ENCODE peak calls at places on chromosome 14, in six cellular contexts. K is AG09309, D is AG04449, Y is RWPE1, X is left ventricle myocardium inferior, O is right atrium auricular region. F is an unnamed sample.

GRCh38 chr14:104666981-104667380 is 22.4 kb upstream of the INF2 start:
- DNase-seq in X (no peak), O (no peak), K (no peak), D (no peak), Y (no peak), F (no peak)

GRCh38 chr14:91361236-91361811 is 56.3 kb downstream of the CCDC88C start:
- DNase-seq in D (no peak), X (no peak), Y (peak; percentile 95), K (peak; percentile 77), O (no peak), F (peak; percentile 85)

GRCh38 chr14:56342419-56342901 is 224.2 kb downstream of the PELI2 start:
- DNase-seq in O (no peak), X (no peak), D (peak; percentile 63), K (peak; percentile 55), Y (no peak), F (no peak)

GRCh38 chr14:71863049-71863448 is 69.2 kb upstream of the RGS6 start:
- DNase-seq in K (no peak), Y (no peak), O (no peak), X (no peak), D (no peak), F (no peak)

GRCh38 chr14:52395728-52396127 is 81.6 kb downstream of the PTGER2 start:
- DNase-seq in Y (no peak), O (no peak), D (no peak), X (no peak), K (no peak), F (no peak)

GRCh38 chr14:65279958-65280357 is 132.6 kb upstream of the FUT8 start:
- DNase-seq in K (no peak), Y (no peak), X (no peak), D (no peak), O (no peak), F (no peak)

GRCh38 chr14:21989090-21989489 is 315.5 kb upstream of the OR4E1 start:
- DNase-seq in K (no peak), D (no peak), X (no peak), O (no peak), Y (no peak), F (no peak)

GRCh38 chr14:69441948-69442347 is 42.6 kb upstream of the PLEKHD1 start:
- DNase-seq in D (no peak), O (no peak), Y (no peak), K (no peak), X (no peak), F (no peak)

GRCh38 chr14:104677506-104678332 is 11.7 kb upstream of the INF2 start:
- DNase-seq in D (no peak), O (no peak), Y (peak; percentile 36), X (peak; percentile 82), K (no peak), F (peak; percentile 91)

GRCh38 chr14:36625436-36625835 is 36.2 kb upstream of the PAX9 start:
- DNase-seq in O (no peak), X (no peak), Y (no peak), D (no peak), K (no peak), F (no peak)

GRCh38 chr14:35416108-35416750 is 11.7 kb upstream of the NFKBIA start:
- DNase-seq in K (no peak), Y (no peak), D (no peak), X (no peak), O (no peak), F (no peak)

GRCh38 chr14:56135668-56136067 is 17.5 kb downstream of the PELI2 start:
- DNase-seq in X (no peak), O (no peak), K (no peak), Y (no peak), D (no peak), F (no peak)

GRCh38 chr14:56998728-56999127 is 188.4 kb upstream of the OTX2 start:
- DNase-seq in O (no peak), D (no peak), Y (no peak), K (no peak), X (no peak), F (peak; percentile 31)

GRCh38 chr14:67371247-67372148 is 11.4 kb downstream of the EIF2S1 start:
- DNase-seq in D (no peak), X (no peak), Y (no peak), K (no peak), O (no peak), F (no peak)

GRCh38 chr14:61233436-61233956 is 47.6 kb downstream of the TMEM30B start:
- DNase-seq in Y (no peak), K (no peak), O (no peak), X (no peak), D (no peak), F (peak; percentile 43)

GRCh38 chr14:94850332-94851211 is 80.7 kb upstream of the GSC start:
- DNase-seq in O (no peak), D (no peak), Y (peak; percentile 28), X (no peak), K (no peak), F (no peak)

GRCh38 chr14:87566986-87567385 is 426.0 kb downstream of the GALC start:
- DNase-seq in Y (no peak), X (no peak), O (no peak), D (no peak), K (no peak), F (peak; percentile 73)

GRCh38 chr14:72810201-72810600 is 83.7 kb downstream of the DPF3 start:
- DNase-seq in K (no peak), O (no peak), X (no peak), Y (no peak), D (no peak), F (no peak)

GRCh38 chr14:53327716-53328115 is 174.6 kb upstream of the DDHD1 start:
- DNase-seq in O (no peak), Y (peak; percentile 54), X (no peak), D (no peak), K (no peak), F (no peak)

GRCh38 chr14:23076785-23077408 is 18.0 kb downstream of the ACIN1 start:
- DNase-seq in K (no peak), O (no peak), Y (no peak), D (no peak), X (no peak), F (no peak)

GRCh38 chr14:90272523-90272922 is 16.2 kb downstream of the PSMC1 start:
- DNase-seq in K (no peak), X (no peak), O (no peak), Y (no peak), D (no peak), F (no peak)
- TF ChIP-seq CTCF in K (no peak), X (no peak), O (no peak), Y (no peak), D (no peak), F (no peak)

GRCh38 chr14:49134940-49135339 is 451.2 kb downstream of the RPS29 start:
- DNase-seq in K (no peak), Y (no peak), D (no peak), O (no peak), X (no peak), F (peak; percentile 29)
- TF ChIP-seq CTCF in K (no peak), Y (no peak), D (no peak), O (no peak), X (no peak), F (peak; percentile 47)

DNA sequence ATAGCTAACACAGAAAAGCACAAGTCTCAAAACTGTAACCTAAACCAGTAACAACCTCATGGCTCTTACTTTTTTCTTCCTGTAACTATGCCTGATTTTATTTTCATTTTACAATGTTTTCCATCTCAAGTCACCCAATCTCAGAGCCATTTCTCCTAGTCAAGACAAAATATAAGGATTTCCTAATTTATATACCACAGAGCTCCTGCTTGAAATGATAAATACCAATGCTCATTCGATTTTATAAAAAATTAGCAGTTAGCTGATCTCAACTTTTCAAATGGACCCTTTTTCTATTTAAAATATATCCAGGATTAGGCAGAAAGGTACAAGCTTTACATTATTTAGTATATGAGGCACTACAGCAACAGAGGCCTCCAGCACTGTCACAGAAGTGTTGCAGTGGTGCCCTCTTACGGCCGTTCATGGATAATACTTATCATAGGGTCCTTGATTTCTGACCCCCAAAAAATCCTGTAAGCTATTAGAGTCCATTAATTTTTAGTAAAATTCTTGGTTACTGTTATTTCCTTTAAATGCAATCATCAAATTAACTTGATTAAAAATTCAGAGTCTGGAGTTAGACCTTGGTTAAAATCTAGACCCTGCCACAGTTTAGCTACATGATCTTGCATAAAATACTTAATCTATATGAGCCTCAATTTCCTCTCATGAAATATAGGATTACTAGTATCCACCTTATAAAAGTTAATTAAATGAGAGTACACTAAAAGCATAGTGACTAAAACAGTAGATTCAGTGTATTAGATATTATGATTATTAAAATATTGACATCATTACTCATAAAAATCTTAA is 68.3 kb downstream of the SEC23A start:
- DNase-seq in Y (no peak), X (no peak), O (no peak), K (no peak), D (no peak), F (peak; percentile 61)
- TF ChIP-seq CTCF in Y (no peak), X (peak; percentile 43), O (no peak), K (peak; percentile 37), D (peak; percentile 18), F (peak; percentile 75)

DNA sequence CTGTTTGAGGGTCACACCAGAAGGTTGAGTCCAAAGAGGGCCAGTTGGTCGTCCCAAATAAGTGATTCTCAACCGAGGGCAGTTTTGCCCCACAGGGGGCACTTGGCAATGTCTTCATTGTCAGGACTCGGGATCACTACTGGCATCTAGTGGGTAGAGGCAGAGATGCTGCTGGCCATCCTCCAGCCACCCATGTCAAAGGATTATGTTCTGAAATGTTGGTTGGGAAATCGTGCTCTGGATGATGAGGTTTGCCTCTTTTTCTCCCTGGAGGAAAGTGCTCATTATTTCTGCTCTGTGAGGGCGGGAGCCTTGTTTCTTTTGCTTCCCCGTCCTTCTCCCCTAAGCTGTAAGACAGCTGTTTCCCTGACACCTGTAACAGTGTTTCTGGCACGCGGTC is 3.6 kb downstream of the ZNF839 start:
- DNase-seq in O (peak; percentile 73), D (peak; percentile 62), X (peak; percentile 39), K (peak; percentile 77), Y (peak; percentile 66), F (peak; percentile 86)
- TF ChIP-seq CTCF in O (peak; percentile 29), D (peak; percentile 76), X (peak; percentile 59), K (peak; percentile 78), Y (peak; percentile 84), F (peak; percentile 67)

F was measured in A673.